ENCODE peak calls at places on chromosomes 13 and 19, in nine cellular contexts. One of them, this sample, is unnamed. For H3K4me1 and H3K27me3, the result is how much of the 10 kb centered on the place peaks cover.

GRCh38 chr13:71672527-71672926 is 194.5 kb downstream of the DACH1 start:
- DNase-seq in psoas muscle: no peak
- DNase-seq in endodermal cell: no peak
- DNase-seq in cardiac muscle cell: peak
- DNase-seq in sigmoid colon: no peak
- DNase-seq in IMR-90: peak
- DNase-seq in ascending aorta: no peak
- DNase-seq in aorta: no peak
- DNase-seq in tibial nerve: no peak
- DNase-seq in this sample: no peak

GRCh38 chr13:109156181-109156935 is 526.9 kb downstream of the MYO16 start:
- DNase-seq in psoas muscle: no peak
- DNase-seq in endodermal cell: no peak
- DNase-seq in cardiac muscle cell: peak
- DNase-seq in sigmoid colon: no peak
- DNase-seq in IMR-90: peak
- DNase-seq in ascending aorta: peak
- DNase-seq in aorta: peak
- DNase-seq in tibial nerve: no peak
- DNase-seq in this sample: no peak

GRCh38 chr19:55158848-55159793 is 1.6 kb upstream of the TNNI3 start:
- DNase-seq in psoas muscle: peak
- DNase-seq in endodermal cell: peak
- DNase-seq in cardiac muscle cell: peak
- DNase-seq in sigmoid colon: no peak
- DNase-seq in IMR-90: no peak
- DNase-seq in ascending aorta: no peak
- DNase-seq in aorta: no peak
- DNase-seq in tibial nerve: no peak
- DNase-seq in this sample: no peak

GRCh38 chr13:31930901-31931522 is 100.6 kb upstream of the FRY start:
- DNase-seq in psoas muscle: no peak
- DNase-seq in endodermal cell: no peak
- DNase-seq in cardiac muscle cell: peak
- DNase-seq in sigmoid colon: no peak
- DNase-seq in IMR-90: no peak
- DNase-seq in ascending aorta: no peak
- DNase-seq in aorta: no peak
- DNase-seq in tibial nerve: no peak
- DNase-seq in this sample: no peak

GRCh38 chr19:15379996-15380647 is 535 bp upstream of the AKAP8 start:
- DNase-seq in psoas muscle: peak
- DNase-seq in endodermal cell: peak
- DNase-seq in cardiac muscle cell: peak
- DNase-seq in sigmoid colon: peak
- DNase-seq in IMR-90: peak
- DNase-seq in ascending aorta: peak
- DNase-seq in aorta: no peak
- DNase-seq in tibial nerve: no peak
- DNase-seq in this sample: no peak

GRCh38 chr13:97306646-97307045 is 84.5 kb downstream of the MBNL2 start:
- DNase-seq in psoas muscle: no peak
- DNase-seq in endodermal cell: no peak
- DNase-seq in cardiac muscle cell: peak
- DNase-seq in sigmoid colon: no peak
- DNase-seq in IMR-90: no peak
- DNase-seq in ascending aorta: no peak
- DNase-seq in aorta: no peak
- DNase-seq in tibial nerve: no peak
- DNase-seq in this sample: no peak

GRCh38 chr19:38808741-38809140 is 4.0 kb downstream of the LGALS4 start:
- DNase-seq in psoas muscle: no peak
- DNase-seq in endodermal cell: no peak
- DNase-seq in cardiac muscle cell: no peak
- DNase-seq in sigmoid colon: peak
- DNase-seq in IMR-90: no peak
- DNase-seq in ascending aorta: no peak
- DNase-seq in aorta: no peak
- DNase-seq in tibial nerve: no peak
- DNase-seq in this sample: no peak

GRCh38 chr19:19285723-19286122 is 12.6 kb upstream of the TM6SF2 start:
- DNase-seq in psoas muscle: no peak
- DNase-seq in endodermal cell: no peak
- DNase-seq in cardiac muscle cell: no peak
- DNase-seq in sigmoid colon: no peak
- DNase-seq in IMR-90: no peak
- DNase-seq in ascending aorta: no peak
- DNase-seq in aorta: no peak
- DNase-seq in tibial nerve: no peak
- DNase-seq in this sample: no peak

GRCh38 chr13:33277351-33277750 is 8.2 kb downstream of the STARD13 start:
- DNase-seq in psoas muscle: no peak
- DNase-seq in endodermal cell: no peak
- DNase-seq in cardiac muscle cell: no peak
- DNase-seq in sigmoid colon: no peak
- DNase-seq in IMR-90: no peak
- DNase-seq in ascending aorta: no peak
- DNase-seq in aorta: no peak
- DNase-seq in tibial nerve: no peak
- DNase-seq in this sample: no peak

GRCh38 chr13:60431108-60431700 is 34.2 kb downstream of the TDRD3 start:
- DNase-seq in psoas muscle: no peak
- DNase-seq in endodermal cell: no peak
- DNase-seq in cardiac muscle cell: peak
- DNase-seq in sigmoid colon: no peak
- DNase-seq in IMR-90: peak
- DNase-seq in ascending aorta: no peak
- DNase-seq in aorta: no peak
- DNase-seq in tibial nerve: peak
- DNase-seq in this sample: no peak

GRCh38 chr13:83151308-83151660 is 731.0 kb downstream of the SLITRK1 start:
- DNase-seq in psoas muscle: no peak
- DNase-seq in endodermal cell: no peak
- DNase-seq in cardiac muscle cell: no peak
- DNase-seq in sigmoid colon: no peak
- DNase-seq in IMR-90: peak
- DNase-seq in ascending aorta: no peak
- DNase-seq in aorta: no peak
- DNase-seq in tibial nerve: no peak
- DNase-seq in this sample: no peak

GRCh38 chr19:15702590-15702930 is 25.3 kb upstream of the OR10H2 start:
- DNase-seq in psoas muscle: peak
- DNase-seq in endodermal cell: no peak
- DNase-seq in cardiac muscle cell: peak
- DNase-seq in sigmoid colon: peak
- DNase-seq in IMR-90: no peak
- DNase-seq in ascending aorta: peak
- DNase-seq in aorta: peak
- DNase-seq in tibial nerve: peak
- DNase-seq in this sample: peak

GRCh38 chr13:51882570-51883225 is 20.9 kb downstream of the CCDC70 start:
- DNase-seq in psoas muscle: no peak
- DNase-seq in endodermal cell: no peak
- DNase-seq in cardiac muscle cell: no peak
- DNase-seq in sigmoid colon: no peak
- DNase-seq in IMR-90: no peak
- DNase-seq in ascending aorta: no peak
- DNase-seq in aorta: no peak
- DNase-seq in tibial nerve: no peak
- DNase-seq in this sample: no peak

DNA sequence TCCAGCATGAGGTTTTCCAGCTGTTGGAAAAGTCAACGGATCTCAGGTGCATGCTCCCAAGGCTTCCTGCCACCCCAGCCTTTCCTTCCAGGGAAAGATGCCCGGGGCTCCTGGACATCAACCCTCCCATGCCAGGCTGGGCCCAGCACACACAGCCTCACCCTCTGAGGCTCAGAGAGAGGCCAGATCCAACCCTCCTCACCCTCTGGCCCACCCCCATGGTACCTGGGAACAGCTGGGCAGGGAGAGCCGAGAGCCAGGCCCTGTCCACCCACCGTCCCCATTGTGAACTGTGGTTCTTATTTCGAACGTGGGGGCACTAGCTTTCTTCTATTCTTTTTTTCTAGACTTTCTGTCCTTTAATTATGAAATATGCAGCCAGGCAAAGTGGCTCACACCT is 9.9 kb upstream of the CCNP start:
- DNase-seq in psoas muscle: no peak
- DNase-seq in endodermal cell: no peak
- DNase-seq in cardiac muscle cell: no peak
- DNase-seq in sigmoid colon: no peak
- DNase-seq in IMR-90: no peak
- DNase-seq in ascending aorta: no peak
- DNase-seq in aorta: no peak
- DNase-seq in tibial nerve: no peak
- DNase-seq in this sample: no peak
- H3K4me1 ChIP-seq in psoas muscle: under half
- H3K4me1 ChIP-seq in endodermal cell: under half
- H3K4me1 ChIP-seq in cardiac muscle cell: under half
- H3K4me1 ChIP-seq in sigmoid colon: under half
- H3K4me1 ChIP-seq in IMR-90: under half
- H3K4me1 ChIP-seq in ascending aorta: under half
- H3K4me1 ChIP-seq in aorta: under half
- H3K4me1 ChIP-seq in tibial nerve: under half
- H3K4me1 ChIP-seq in this sample: under half

GRCh38 chr13:94700051-94700535 is 12.3 kb downstream of the SOX21 start:
- DNase-seq in psoas muscle: no peak
- DNase-seq in endodermal cell: no peak
- DNase-seq in cardiac muscle cell: no peak
- DNase-seq in sigmoid colon: no peak
- DNase-seq in IMR-90: no peak
- DNase-seq in ascending aorta: no peak
- DNase-seq in aorta: no peak
- DNase-seq in tibial nerve: no peak
- DNase-seq in this sample: no peak
- H3K27me3 ChIP-seq in psoas muscle: under half
- H3K27me3 ChIP-seq in endodermal cell: half or more
- H3K27me3 ChIP-seq in cardiac muscle cell: half or more
- H3K27me3 ChIP-seq in sigmoid colon: under half
- H3K27me3 ChIP-seq in IMR-90: half or more
- H3K27me3 ChIP-seq in ascending aorta: under half
- H3K27me3 ChIP-seq in aorta: under half
- H3K27me3 ChIP-seq in tibial nerve: under half
- H3K27me3 ChIP-seq in this sample: half or more

GRCh38 chr13:41232715-41233114 is 30.7 kb downstream of the MTRF1 start:
- DNase-seq in psoas muscle: no peak
- DNase-seq in endodermal cell: no peak
- DNase-seq in cardiac muscle cell: no peak
- DNase-seq in sigmoid colon: no peak
- DNase-seq in IMR-90: no peak
- DNase-seq in ascending aorta: no peak
- DNase-seq in aorta: no peak
- DNase-seq in tibial nerve: no peak
- DNase-seq in this sample: no peak

GRCh38 chr13:41236369-41236768 is 27.0 kb downstream of the MTRF1 start:
- DNase-seq in psoas muscle: no peak
- DNase-seq in endodermal cell: no peak
- DNase-seq in cardiac muscle cell: no peak
- DNase-seq in sigmoid colon: no peak
- DNase-seq in IMR-90: no peak
- DNase-seq in ascending aorta: no peak
- DNase-seq in aorta: no peak
- DNase-seq in tibial nerve: no peak
- DNase-seq in this sample: no peak

GRCh38 chr13:41229356-41229755 is 34.0 kb downstream of the MTRF1 start:
- DNase-seq in psoas muscle: no peak
- DNase-seq in endodermal cell: no peak
- DNase-seq in cardiac muscle cell: no peak
- DNase-seq in sigmoid colon: no peak
- DNase-seq in IMR-90: no peak
- DNase-seq in ascending aorta: no peak
- DNase-seq in aorta: no peak
- DNase-seq in tibial nerve: no peak
- DNase-seq in this sample: no peak

GRCh38 chr13:41231786-41232185 is 31.6 kb downstream of the MTRF1 start:
- DNase-seq in psoas muscle: no peak
- DNase-seq in endodermal cell: peak
- DNase-seq in cardiac muscle cell: peak
- DNase-seq in sigmoid colon: no peak
- DNase-seq in IMR-90: peak
- DNase-seq in ascending aorta: no peak
- DNase-seq in aorta: no peak
- DNase-seq in tibial nerve: no peak
- DNase-seq in this sample: no peak

DNA sequence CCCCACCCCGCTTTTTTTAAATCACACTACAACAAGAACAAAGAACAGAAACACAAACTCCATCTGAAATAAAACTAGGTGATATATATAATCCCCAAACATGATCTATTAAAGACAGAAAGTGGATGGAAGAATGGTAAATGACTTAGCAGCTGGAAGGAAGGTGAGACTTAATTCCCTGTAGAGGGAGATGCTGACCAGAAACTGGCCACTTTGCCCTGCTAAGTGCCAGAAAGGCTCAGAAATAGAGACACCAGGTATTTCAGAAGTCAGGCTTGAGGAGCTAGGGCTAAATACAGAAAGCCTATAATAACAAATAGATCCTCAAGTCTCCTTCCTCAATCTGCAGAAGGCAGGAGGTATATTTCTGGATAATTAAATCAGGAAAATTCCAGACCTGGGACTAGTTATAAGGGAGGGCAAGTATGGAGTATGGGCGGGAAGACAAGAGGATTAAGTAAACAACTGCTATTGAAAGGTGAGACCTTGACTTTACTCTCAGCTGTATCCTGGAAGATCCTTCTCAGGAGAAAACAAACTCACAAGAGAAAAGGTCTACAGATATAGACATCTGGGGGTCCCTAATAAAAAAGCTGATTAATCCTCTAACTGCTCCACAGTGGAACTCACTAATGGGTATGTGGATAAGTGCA is 32.2 kb downstream of the MTRF1 start:
- DNase-seq in psoas muscle: no peak
- DNase-seq in endodermal cell: no peak
- DNase-seq in cardiac muscle cell: no peak
- DNase-seq in sigmoid colon: no peak
- DNase-seq in IMR-90: no peak
- DNase-seq in ascending aorta: no peak
- DNase-seq in aorta: no peak
- DNase-seq in tibial nerve: no peak
- DNase-seq in this sample: no peak
- H3K4me1 ChIP-seq in psoas muscle: under half
- H3K4me1 ChIP-seq in endodermal cell: under half
- H3K4me1 ChIP-seq in cardiac muscle cell: under half
- H3K4me1 ChIP-seq in sigmoid colon: under half
- H3K4me1 ChIP-seq in IMR-90: under half
- H3K4me1 ChIP-seq in ascending aorta: under half
- H3K4me1 ChIP-seq in aorta: under half
- H3K4me1 ChIP-seq in tibial nerve: under half
- H3K4me1 ChIP-seq in this sample: under half

GRCh38 chr13:72932250-72932649 is 126.6 kb upstream of the KLF5 start:
- DNase-seq in psoas muscle: no peak
- DNase-seq in endodermal cell: no peak
- DNase-seq in cardiac muscle cell: no peak
- DNase-seq in sigmoid colon: no peak
- DNase-seq in IMR-90: no peak
- DNase-seq in ascending aorta: no peak
- DNase-seq in aorta: no peak
- DNase-seq in tibial nerve: no peak
- DNase-seq in this sample: no peak

DNA sequence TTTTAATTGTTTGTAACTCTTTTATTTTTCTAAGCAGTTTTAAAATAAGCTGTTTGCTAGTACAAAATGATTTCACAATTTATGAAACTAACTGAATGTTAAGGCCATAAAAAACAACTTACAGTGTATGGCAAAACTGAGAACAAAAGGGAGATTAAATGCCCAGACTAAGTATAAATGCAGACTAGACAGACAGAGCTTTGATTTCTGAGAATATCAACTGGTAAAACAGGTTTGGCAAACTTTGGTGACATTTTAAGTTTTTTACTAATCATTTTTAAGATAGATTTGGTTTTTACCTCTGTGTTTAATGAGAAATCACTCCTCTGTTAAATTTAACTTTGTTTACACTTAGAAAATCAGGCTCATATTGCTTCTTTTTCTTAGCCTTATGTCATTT is 127.5 kb upstream of the KLF5 start:
- DNase-seq in psoas muscle: no peak
- DNase-seq in endodermal cell: no peak
- DNase-seq in cardiac muscle cell: no peak
- DNase-seq in sigmoid colon: no peak
- DNase-seq in IMR-90: no peak
- DNase-seq in ascending aorta: no peak
- DNase-seq in aorta: no peak
- DNase-seq in tibial nerve: no peak
- DNase-seq in this sample: no peak
- H3K27me3 ChIP-seq in psoas muscle: under half
- H3K27me3 ChIP-seq in endodermal cell: under half
- H3K27me3 ChIP-seq in cardiac muscle cell: under half
- H3K27me3 ChIP-seq in sigmoid colon: under half
- H3K27me3 ChIP-seq in IMR-90: under half
- H3K27me3 ChIP-seq in ascending aorta: under half
- H3K27me3 ChIP-seq in aorta: under half
- H3K27me3 ChIP-seq in tibial nerve: under half
- H3K27me3 ChIP-seq in this sample: under half

This sample was measured in esophagus muscularis mucosa.